ENCODE peak calls at places on chromosomes 12 and 14, in four cellular contexts. V, A, E and N are unnamed samples.

GRCh38 chr14:69710378-69710777 is 56.6 kb upstream of the SRSF5 start:
- DNase-seq in V (no peak), A (no peak), E (no peak), N (no peak)

GRCh38 chr14:100879782-100880181 is 23.7 kb downstream of the RTL1 start:
- DNase-seq in V (no peak), A (no peak), E (no peak), N (no peak)

GRCh38 chr12:93777249-93777648 is 100.1 kb downstream of the CRADD start:
- DNase-seq in V (no peak), A (no peak), E (no peak), N (no peak)

GRCh38 chr12:1848146-1848545 is 27.8 kb downstream of the LRTM2 start:
- DNase-seq in V (no peak), A (no peak), E (no peak), N (no peak)

GRCh38 chr12:100661300-100661951 is 87.9 kb downstream of the GAS2L3 start:
- DNase-seq in V (peak), A (no peak), E (no peak), N (peak)

GRCh38 chr12:55746913-55747231 is 4.0 kb downstream of the GDF11 start:
- DNase-seq in V (no peak), A (no peak), E (no peak), N (no peak)

GRCh38 chr12:104573-105081 is 38.1 kb downstream of the IQSEC3 start:
- DNase-seq in V (no peak), A (no peak), E (no peak), N (no peak)

GRCh38 chr12:129704232-129704830 is 199.5 kb downstream of the TMEM132D start:
- DNase-seq in V (no peak), A (no peak), E (no peak), N (no peak)

GRCh38 chr12:6444704-6445688 is at the start of gene CD27:
- DNase-seq in V (no peak), A (no peak), E (no peak), N (no peak)

GRCh38 chr12:58302487-58303011 is 361.2 kb downstream of the ATP23 start:
- DNase-seq in V (no peak), A (no peak), E (no peak), N (no peak)

GRCh38 chr12:21546721-21547120 is 20.6 kb downstream of the SPX start:
- DNase-seq in V (no peak), A (no peak), E (no peak), N (no peak)

GRCh38 chr14:38931969-38932652 is 170.9 kb downstream of the SEC23A start:
- DNase-seq in V (no peak), A (no peak), E (no peak), N (no peak)

GRCh38 chr14:90785876-90786450 is 30.3 kb downstream of the TTC7B start:
- DNase-seq in V (no peak), A (no peak), E (no peak), N (no peak)

GRCh38 chr12:62683724-62684501 is 217.3 kb downstream of the MON2 start:
- DNase-seq in V (no peak), A (no peak), E (no peak), N (no peak)

GRCh38 chr14:30445394-30445793 is 113.6 kb upstream of the G2E3 start:
- DNase-seq in V (no peak), A (no peak), E (no peak), N (no peak)

GRCh38 chr14:55399912-55400311 is 11.7 kb downstream of the ATG14 start:
- DNase-seq in V (no peak), A (no peak), E (no peak), N (no peak)

DNA sequence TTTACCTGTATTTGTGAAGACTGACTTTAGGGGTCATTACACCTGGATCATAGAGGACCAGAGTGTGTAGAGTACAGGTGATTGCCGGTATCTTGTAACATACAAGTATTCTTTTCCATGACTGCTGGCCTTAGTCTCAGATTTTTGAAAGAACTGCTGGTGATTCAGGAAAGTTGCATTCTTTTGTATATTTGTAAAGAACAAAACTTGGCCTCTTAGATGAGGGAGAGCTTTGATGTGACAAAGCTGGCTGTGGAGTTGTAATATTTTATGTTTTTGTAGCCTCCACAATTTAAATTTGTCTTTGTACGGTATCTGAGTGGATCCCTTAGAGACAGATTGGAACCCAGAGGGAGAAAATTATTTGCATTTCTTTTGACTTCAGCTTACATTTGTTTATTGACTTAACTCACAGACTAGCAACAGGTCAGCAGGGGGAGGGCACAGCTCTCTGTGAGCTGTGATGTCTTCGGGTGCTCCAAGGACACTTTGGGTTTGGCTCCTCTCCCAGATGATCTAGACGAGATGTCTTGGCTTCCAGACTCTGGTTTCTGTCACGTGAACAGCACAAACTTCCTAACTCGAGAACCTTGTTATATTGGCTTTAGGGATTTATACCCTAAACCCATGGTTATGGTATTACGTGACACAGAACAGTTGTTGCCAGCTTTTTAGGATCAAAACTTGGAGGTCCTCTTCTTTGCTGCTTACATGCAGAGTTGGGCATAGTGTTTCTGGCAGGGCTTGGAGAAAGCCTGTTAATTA is 65.9 kb downstream of the DAAM1 start:
- DNase-seq in V (no peak), A (no peak), E (peak), N (no peak)
- TF ChIP-seq CTCF in V (no peak), A (no peak), E (no peak), N (no peak)

GRCh38 chr12:119826661-119827435 is 50.3 kb downstream of the CIT start:
- DNase-seq in V (no peak), A (no peak), E (no peak), N (no peak)
- TF ChIP-seq CTCF in V (no peak), A (no peak), E (no peak), N (no peak)

DNA sequence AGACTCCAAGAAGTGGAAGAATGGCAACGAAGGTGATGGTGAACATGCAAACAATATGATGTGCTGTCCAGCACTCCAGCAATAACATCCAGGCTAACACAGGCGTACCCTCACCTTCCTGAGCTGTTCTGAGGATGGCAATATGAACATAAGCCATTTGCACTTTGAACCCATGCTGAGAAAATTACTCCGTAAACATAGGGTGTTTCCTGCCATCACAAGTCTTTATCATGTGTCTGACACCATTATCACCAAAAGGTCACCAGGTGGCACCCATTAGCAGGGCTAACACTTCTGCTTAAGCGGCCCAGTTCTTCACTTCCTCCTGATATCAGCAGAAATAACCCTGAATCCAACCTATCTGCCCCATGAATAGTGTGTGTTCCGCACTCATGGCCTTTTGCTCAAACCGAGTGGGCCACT is 482.8 kb downstream of the MED13L start:
- DNase-seq in V (no peak), A (no peak), E (no peak), N (no peak)
- TF ChIP-seq CTCF in V (no peak), A (no peak), E (no peak), N (no peak)

DNA sequence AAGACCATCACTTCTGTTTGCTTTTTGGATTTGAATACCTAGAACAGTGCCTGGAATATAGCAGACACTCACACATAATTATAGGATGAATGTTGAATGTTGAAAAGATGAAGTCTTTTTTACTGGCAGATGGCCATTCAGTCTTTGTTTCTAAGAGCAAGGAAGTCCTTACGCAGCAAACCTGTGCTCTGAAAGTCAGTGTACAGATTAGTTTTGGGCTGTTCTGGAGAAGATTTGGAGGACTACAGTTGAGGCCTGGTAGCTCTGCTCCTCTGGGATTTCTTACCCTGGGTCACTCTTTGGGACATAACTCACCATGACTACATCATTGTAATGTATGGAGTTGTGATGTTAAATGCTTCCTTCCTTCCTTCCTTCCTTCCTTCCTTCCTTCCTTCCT is 3.3 kb downstream of the OR4E2 start:
- DNase-seq in V (no peak), A (no peak), E (no peak), N (no peak)
- TF ChIP-seq CTCF in V (no peak), A (no peak), E (no peak), N (no peak)

GRCh38 chr14:74532246-74532645 is 38.7 kb downstream of the ISCA2 start:
- DNase-seq in V (no peak), A (no peak), E (no peak), N (no peak)

GRCh38 chr14:74528406-74528805 is 34.8 kb downstream of the ISCA2 start:
- DNase-seq in V (no peak), A (no peak), E (no peak), N (no peak)

GRCh38 chr14:74528886-74529285 is 35.3 kb downstream of the ISCA2 start:
- DNase-seq in V (no peak), A (no peak), E (no peak), N (no peak)

GRCh38 chr14:74531011-74531410 is 37.4 kb downstream of the ISCA2 start:
- DNase-seq in V (no peak), A (no peak), E (no peak), N (no peak)

GRCh38 chr14:74531467-74531866 is 37.9 kb downstream of the ISCA2 start:
- DNase-seq in V (no peak), A (no peak), E (no peak), N (no peak)
- TF ChIP-seq CTCF in V (no peak), A (no peak), E (peak), N (no peak)

GRCh38 chr14:72292689-72293024 is 360.4 kb downstream of the RGS6 start:
- DNase-seq in V (no peak), A (no peak), E (no peak), N (no peak)
- TF ChIP-seq CTCF in V (no peak), A (no peak), E (no peak), N (no peak)

GRCh38 chr12:48903363-48903981 is 21.8 kb downstream of the FKBP11 start:
- DNase-seq in V (no peak), A (no peak), E (no peak), N (no peak)
- TF ChIP-seq CTCF in V (peak), A (no peak), E (no peak), N (no peak)

GRCh38 chr14:52399886-52400599 is 85.9 kb downstream of the PTGER2 start:
- DNase-seq in V (no peak), A (no peak), E (peak), N (no peak)
- TF ChIP-seq CTCF in V (no peak), A (no peak), E (peak), N (no peak)

GRCh38 chr14:76936483-76936882 is 92.0 kb downstream of the IRF2BPL start:
- DNase-seq in V (no peak), A (no peak), E (no peak), N (no peak)

GRCh38 chr14:76939015-76939742 is 89.3 kb downstream of the IRF2BPL start:
- DNase-seq in V (no peak), A (no peak), E (no peak), N (no peak)

GRCh38 chr14:76940057-76940456 is 88.5 kb downstream of the IRF2BPL start:
- DNase-seq in V (no peak), A (no peak), E (no peak), N (no peak)

GRCh38 chr14:76937181-76938091 is 91.1 kb downstream of the IRF2BPL start:
- DNase-seq in V (no peak), A (no peak), E (peak), N (no peak)

GRCh38 chr14:76938092-76938500 is 90.4 kb downstream of the IRF2BPL start:
- DNase-seq in V (no peak), A (no peak), E (no peak), N (no peak)
- TF ChIP-seq CTCF in V (no peak), A (no peak), E (no peak), N (no peak)